ENCODE peak calls at places on chromosomes 1 and 21, in five cellular contexts. One of them, this sample, is unnamed.

GRCh38 chr1:237568955-237569354 is 321.8 kb downstream of the ZP4 start:
- DNase-seq in fibroblast of the conjunctiva: no peak
- DNase-seq in osteocyte: no peak
- DNase-seq in A172: no peak
- DNase-seq in activated naive CD4-positive, alpha-beta T cell treated with anti-CD3 and anti-CD28 coated beads, Interleukin-2, amount 10 ng/mL, durations not matched to agents 7 days and 5 days: no peak
- DNase-seq in this sample: no peak

GRCh38 chr1:203992440-203992839 is 80.5 kb upstream of the SOX13 start:
- DNase-seq in fibroblast of the conjunctiva: no peak
- DNase-seq in osteocyte: no peak
- DNase-seq in A172: no peak
- DNase-seq in activated naive CD4-positive, alpha-beta T cell treated with anti-CD3 and anti-CD28 coated beads, Interleukin-2, amount 10 ng/mL, durations not matched to agents 7 days and 5 days: no peak
- DNase-seq in this sample: no peak

GRCh38 chr1:30981172-30981571 is 72.6 kb upstream of the SDC3 start:
- DNase-seq in fibroblast of the conjunctiva: no peak
- DNase-seq in osteocyte: no peak
- DNase-seq in A172: no peak
- DNase-seq in activated naive CD4-positive, alpha-beta T cell treated with anti-CD3 and anti-CD28 coated beads, Interleukin-2, amount 10 ng/mL, durations not matched to agents 7 days and 5 days: no peak
- DNase-seq in this sample: no peak

GRCh38 chr1:62295921-62296451 is 23.2 kb downstream of the KANK4 start:
- DNase-seq in fibroblast of the conjunctiva: peak
- DNase-seq in osteocyte: no peak
- DNase-seq in A172: peak
- DNase-seq in activated naive CD4-positive, alpha-beta T cell treated with anti-CD3 and anti-CD28 coated beads, Interleukin-2, amount 10 ng/mL, durations not matched to agents 7 days and 5 days: no peak
- DNase-seq in this sample: no peak

GRCh38 chr1:200448034-200448762 is 38.4 kb upstream of the ZNF281 start:
- DNase-seq in fibroblast of the conjunctiva: no peak
- DNase-seq in osteocyte: no peak
- DNase-seq in A172: no peak
- DNase-seq in activated naive CD4-positive, alpha-beta T cell treated with anti-CD3 and anti-CD28 coated beads, Interleukin-2, amount 10 ng/mL, durations not matched to agents 7 days and 5 days: no peak
- DNase-seq in this sample: no peak

GRCh38 chr1:44613932-44614331 is 60.3 kb downstream of the TMEM53 start:
- DNase-seq in fibroblast of the conjunctiva: no peak
- DNase-seq in osteocyte: no peak
- DNase-seq in A172: no peak
- DNase-seq in activated naive CD4-positive, alpha-beta T cell treated with anti-CD3 and anti-CD28 coated beads, Interleukin-2, amount 10 ng/mL, durations not matched to agents 7 days and 5 days: no peak
- DNase-seq in this sample: peak

GRCh38 chr1:68782890-68783289 is 286.0 kb upstream of the DEPDC1 start:
- DNase-seq in fibroblast of the conjunctiva: no peak
- DNase-seq in osteocyte: no peak
- DNase-seq in A172: no peak
- DNase-seq in activated naive CD4-positive, alpha-beta T cell treated with anti-CD3 and anti-CD28 coated beads, Interleukin-2, amount 10 ng/mL, durations not matched to agents 7 days and 5 days: no peak
- DNase-seq in this sample: no peak

GRCh38 chr1:71002706-71003105 is 44.9 kb downstream of the PTGER3 start:
- DNase-seq in fibroblast of the conjunctiva: no peak
- DNase-seq in osteocyte: no peak
- DNase-seq in A172: no peak
- DNase-seq in activated naive CD4-positive, alpha-beta T cell treated with anti-CD3 and anti-CD28 coated beads, Interleukin-2, amount 10 ng/mL, durations not matched to agents 7 days and 5 days: no peak
- DNase-seq in this sample: no peak

GRCh38 chr1:209583408-209583807 is at the start of gene CAMK1G:
- DNase-seq in fibroblast of the conjunctiva: no peak
- DNase-seq in osteocyte: no peak
- DNase-seq in A172: peak
- DNase-seq in activated naive CD4-positive, alpha-beta T cell treated with anti-CD3 and anti-CD28 coated beads, Interleukin-2, amount 10 ng/mL, durations not matched to agents 7 days and 5 days: no peak
- DNase-seq in this sample: peak

GRCh38 chr1:11391891-11392290 is 87.1 kb upstream of the DISP3 start:
- DNase-seq in fibroblast of the conjunctiva: no peak
- DNase-seq in osteocyte: no peak
- DNase-seq in A172: no peak
- DNase-seq in activated naive CD4-positive, alpha-beta T cell treated with anti-CD3 and anti-CD28 coated beads, Interleukin-2, amount 10 ng/mL, durations not matched to agents 7 days and 5 days: no peak
- DNase-seq in this sample: no peak

GRCh38 chr1:201573923-201574322 is 35.0 kb downstream of the NAV1 start:
- DNase-seq in fibroblast of the conjunctiva: no peak
- DNase-seq in osteocyte: no peak
- DNase-seq in A172: no peak
- DNase-seq in activated naive CD4-positive, alpha-beta T cell treated with anti-CD3 and anti-CD28 coated beads, Interleukin-2, amount 10 ng/mL, durations not matched to agents 7 days and 5 days: no peak
- DNase-seq in this sample: no peak

GRCh38 chr1:70220517-70221240 is 501 bp upstream of the SRSF11 start:
- DNase-seq in fibroblast of the conjunctiva: no peak
- DNase-seq in osteocyte: no peak
- DNase-seq in A172: no peak
- DNase-seq in activated naive CD4-positive, alpha-beta T cell treated with anti-CD3 and anti-CD28 coated beads, Interleukin-2, amount 10 ng/mL, durations not matched to agents 7 days and 5 days: no peak
- DNase-seq in this sample: no peak

GRCh38 chr21:44845418-44846200 is 27.7 kb upstream of the SUMO3 start:
- DNase-seq in fibroblast of the conjunctiva: peak
- DNase-seq in osteocyte: no peak
- DNase-seq in A172: no peak
- DNase-seq in activated naive CD4-positive, alpha-beta T cell treated with anti-CD3 and anti-CD28 coated beads, Interleukin-2, amount 10 ng/mL, durations not matched to agents 7 days and 5 days: peak
- DNase-seq in this sample: peak

GRCh38 chr1:163197022-163197421 is 5.7 kb downstream of the RGS5 start:
- DNase-seq in fibroblast of the conjunctiva: no peak
- DNase-seq in osteocyte: no peak
- DNase-seq in A172: no peak
- DNase-seq in activated naive CD4-positive, alpha-beta T cell treated with anti-CD3 and anti-CD28 coated beads, Interleukin-2, amount 10 ng/mL, durations not matched to agents 7 days and 5 days: no peak
- DNase-seq in this sample: no peak

GRCh38 chr1:209895709-209896108 is 42.3 kb upstream of the SYT14 start:
- DNase-seq in fibroblast of the conjunctiva: no peak
- DNase-seq in osteocyte: no peak
- DNase-seq in A172: peak
- DNase-seq in activated naive CD4-positive, alpha-beta T cell treated with anti-CD3 and anti-CD28 coated beads, Interleukin-2, amount 10 ng/mL, durations not matched to agents 7 days and 5 days: no peak
- DNase-seq in this sample: no peak

GRCh38 chr1:236067854-236068454 is 3.1 kb upstream of the NID1 start:
- DNase-seq in fibroblast of the conjunctiva: no peak
- DNase-seq in osteocyte: no peak
- DNase-seq in A172: no peak
- DNase-seq in activated naive CD4-positive, alpha-beta T cell treated with anti-CD3 and anti-CD28 coated beads, Interleukin-2, amount 10 ng/mL, durations not matched to agents 7 days and 5 days: no peak
- DNase-seq in this sample: no peak

GRCh38 chr1:44453798-44454349 is 48.8 kb downstream of the RNF220 start:
- DNase-seq in fibroblast of the conjunctiva: no peak
- DNase-seq in osteocyte: no peak
- DNase-seq in A172: no peak
- DNase-seq in activated naive CD4-positive, alpha-beta T cell treated with anti-CD3 and anti-CD28 coated beads, Interleukin-2, amount 10 ng/mL, durations not matched to agents 7 days and 5 days: no peak
- DNase-seq in this sample: no peak

GRCh38 chr1:29869802-29870201 is 633.5 kb downstream of the PTPRU start:
- DNase-seq in fibroblast of the conjunctiva: no peak
- DNase-seq in osteocyte: no peak
- DNase-seq in A172: no peak
- DNase-seq in activated naive CD4-positive, alpha-beta T cell treated with anti-CD3 and anti-CD28 coated beads, Interleukin-2, amount 10 ng/mL, durations not matched to agents 7 days and 5 days: no peak
- DNase-seq in this sample: no peak

GRCh38 chr1:203150511-203151297 is 23.2 kb downstream of the ADORA1 start:
- DNase-seq in fibroblast of the conjunctiva: no peak
- DNase-seq in osteocyte: no peak
- DNase-seq in A172: no peak
- DNase-seq in activated naive CD4-positive, alpha-beta T cell treated with anti-CD3 and anti-CD28 coated beads, Interleukin-2, amount 10 ng/mL, durations not matched to agents 7 days and 5 days: no peak
- DNase-seq in this sample: peak

GRCh38 chr1:94736073-94736472 is 84.1 kb upstream of the SLC44A3 start:
- DNase-seq in fibroblast of the conjunctiva: no peak
- DNase-seq in osteocyte: no peak
- DNase-seq in A172: no peak
- DNase-seq in activated naive CD4-positive, alpha-beta T cell treated with anti-CD3 and anti-CD28 coated beads, Interleukin-2, amount 10 ng/mL, durations not matched to agents 7 days and 5 days: no peak
- DNase-seq in this sample: no peak

GRCh38 chr1:217369271-217369981 is 261.5 kb downstream of the GPATCH2 start:
- DNase-seq in fibroblast of the conjunctiva: no peak
- DNase-seq in osteocyte: no peak
- DNase-seq in A172: no peak
- DNase-seq in activated naive CD4-positive, alpha-beta T cell treated with anti-CD3 and anti-CD28 coated beads, Interleukin-2, amount 10 ng/mL, durations not matched to agents 7 days and 5 days: no peak
- DNase-seq in this sample: peak